ENCODE peak calls at places on chromosomes 2 and 18, in five cellular contexts. One of them, this sample, is unnamed.

GRCh38 chr2:132521321-132521720 is 104.7 kb downstream of the GPR39 start:
- DNase-seq in lower leg skin: no peak
- DNase-seq in A549: no peak
- DNase-seq in HCT116: no peak
- DNase-seq in colonic mucosa: no peak
- DNase-seq in this sample: no peak

GRCh38 chr2:188244383-188244782 is 47.3 kb upstream of the GULP1 start:
- DNase-seq in lower leg skin: no peak
- DNase-seq in A549: peak
- DNase-seq in HCT116: no peak
- DNase-seq in colonic mucosa: no peak
- DNase-seq in this sample: no peak

GRCh38 chr2:238878051-238878735 is 30.3 kb downstream of the TWIST2 start:
- DNase-seq in lower leg skin: no peak
- DNase-seq in A549: no peak
- DNase-seq in HCT116: no peak
- DNase-seq in colonic mucosa: no peak
- DNase-seq in this sample: no peak

GRCh38 chr2:6975988-6976387 is 58.8 kb downstream of the RNF144A start:
- DNase-seq in lower leg skin: no peak
- DNase-seq in A549: peak
- DNase-seq in HCT116: peak
- DNase-seq in colonic mucosa: no peak
- DNase-seq in this sample: no peak

GRCh38 chr18:69330345-69330744 is 70.3 kb upstream of the DOK6 start:
- DNase-seq in lower leg skin: no peak
- DNase-seq in A549: no peak
- DNase-seq in HCT116: no peak
- DNase-seq in colonic mucosa: no peak
- DNase-seq in this sample: no peak

GRCh38 chr2:227815066-227815465 is 1.4 kb downstream of the CCL20 start:
- DNase-seq in lower leg skin: no peak
- DNase-seq in A549: no peak
- DNase-seq in HCT116: no peak
- DNase-seq in colonic mucosa: no peak
- DNase-seq in this sample: no peak

GRCh38 chr2:66569321-66569851 is 134.5 kb downstream of the MEIS1 start:
- DNase-seq in lower leg skin: no peak
- DNase-seq in A549: no peak
- DNase-seq in HCT116: no peak
- DNase-seq in colonic mucosa: no peak
- DNase-seq in this sample: peak

GRCh38 chr2:44360749-44361329 is 455 bp downstream of the PREPL start:
- DNase-seq in lower leg skin: no peak
- DNase-seq in A549: no peak
- DNase-seq in HCT116: no peak
- DNase-seq in colonic mucosa: peak
- DNase-seq in this sample: peak

DNA sequence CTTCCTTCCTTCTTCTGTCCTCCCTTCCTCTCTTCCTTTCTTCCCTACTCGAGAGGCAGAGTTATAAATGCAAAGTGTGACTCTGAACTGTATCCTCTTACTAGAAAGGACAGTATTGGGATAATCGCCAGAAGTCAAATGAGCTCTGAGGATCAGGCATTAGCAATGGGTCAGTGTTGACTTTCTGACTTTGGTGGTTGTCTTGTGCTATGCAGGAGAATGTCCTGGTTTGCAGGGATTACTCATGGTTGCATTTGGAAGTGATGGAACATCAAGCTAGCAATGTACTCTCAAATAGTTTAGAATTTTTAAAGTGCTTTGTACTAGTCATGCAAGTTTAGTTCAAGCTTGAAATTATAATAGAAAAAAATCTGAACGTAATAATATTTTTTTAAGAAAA is 115.6 kb downstream of the TXNL1 start:
- DNase-seq in lower leg skin: no peak
- DNase-seq in A549: no peak
- DNase-seq in HCT116: no peak
- DNase-seq in colonic mucosa: no peak
- DNase-seq in this sample: no peak
- TF ChIP-seq CTCF in lower leg skin: no peak
- TF ChIP-seq CTCF in A549: no peak
- TF ChIP-seq CTCF in HCT116: no peak
- TF ChIP-seq CTCF in colonic mucosa: no peak
- TF ChIP-seq CTCF in this sample: no peak

DNA sequence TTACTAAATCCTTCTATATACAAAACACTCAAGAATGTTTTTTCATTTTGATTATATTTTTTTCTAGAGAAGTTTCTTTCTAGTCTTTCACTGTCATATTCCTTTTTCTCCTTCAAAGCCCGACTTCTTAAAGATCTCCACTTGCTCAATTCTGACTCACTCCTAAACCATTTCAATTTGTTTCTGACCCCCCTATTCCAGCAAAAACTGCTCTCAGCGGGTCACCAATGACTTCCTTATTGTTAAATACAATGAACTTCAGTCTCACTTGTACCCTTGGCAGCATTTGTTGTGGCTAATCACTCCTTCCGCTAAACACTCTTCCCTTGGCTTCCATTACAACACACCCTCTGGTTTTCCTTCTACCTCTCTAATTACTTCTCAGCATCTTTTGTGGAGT is 111.1 kb upstream of the RBBP8 start:
- DNase-seq in lower leg skin: no peak
- DNase-seq in A549: no peak
- DNase-seq in HCT116: peak
- DNase-seq in colonic mucosa: peak
- DNase-seq in this sample: no peak
- H3K4me3 ChIP-seq in lower leg skin: no peak
- H3K4me3 ChIP-seq in A549: no peak
- H3K4me3 ChIP-seq in HCT116: peak
- H3K4me3 ChIP-seq in colonic mucosa: no peak
- H3K4me3 ChIP-seq in this sample: no peak

GRCh38 chr2:102806250-102806837 is 44.5 kb downstream of the TMEM182 start:
- DNase-seq in lower leg skin: peak
- DNase-seq in A549: peak
- DNase-seq in HCT116: peak
- DNase-seq in colonic mucosa: peak
- DNase-seq in this sample: peak
- TF ChIP-seq CTCF in lower leg skin: no peak
- TF ChIP-seq CTCF in A549: peak
- TF ChIP-seq CTCF in HCT116: peak
- TF ChIP-seq CTCF in colonic mucosa: peak
- TF ChIP-seq CTCF in this sample: peak

GRCh38 chr2:216554286-216554685 is 55.6 kb downstream of the RPL37A start:
- DNase-seq in lower leg skin: no peak
- DNase-seq in A549: no peak
- DNase-seq in HCT116: no peak
- DNase-seq in colonic mucosa: no peak
- DNase-seq in this sample: no peak
- H3K4me3 ChIP-seq in lower leg skin: no peak
- H3K4me3 ChIP-seq in A549: no peak
- H3K4me3 ChIP-seq in HCT116: no peak
- H3K4me3 ChIP-seq in colonic mucosa: no peak
- H3K4me3 ChIP-seq in this sample: no peak

DNA sequence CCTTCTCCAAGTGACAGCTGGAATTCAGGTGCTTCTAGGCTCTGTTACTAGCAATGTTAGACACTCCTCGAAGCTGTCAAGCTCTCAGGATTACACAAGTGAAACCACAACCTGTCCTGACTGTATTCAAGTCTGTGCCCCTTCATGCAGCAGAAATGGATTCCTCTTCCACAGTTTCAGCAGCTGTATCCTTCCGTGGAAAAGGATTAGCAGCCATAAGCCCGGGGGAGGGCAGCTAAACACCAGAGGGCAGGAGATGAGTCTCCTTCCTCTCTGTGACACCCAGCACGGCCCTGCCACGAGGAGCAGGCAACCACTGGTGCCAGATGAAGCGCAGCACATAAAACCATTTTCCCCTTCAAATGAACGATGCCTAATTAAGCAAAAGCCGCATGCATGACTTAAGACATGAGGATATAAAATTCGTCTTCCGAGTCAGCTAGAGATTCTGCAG is 1.2 kb downstream of the ST3GAL5 start:
- DNase-seq in lower leg skin: peak
- DNase-seq in A549: peak
- DNase-seq in HCT116: no peak
- DNase-seq in colonic mucosa: peak
- DNase-seq in this sample: peak
- TF ChIP-seq CTCF in lower leg skin: no peak
- TF ChIP-seq CTCF in A549: peak
- TF ChIP-seq CTCF in HCT116: no peak
- TF ChIP-seq CTCF in colonic mucosa: no peak
- TF ChIP-seq CTCF in this sample: no peak

DNA sequence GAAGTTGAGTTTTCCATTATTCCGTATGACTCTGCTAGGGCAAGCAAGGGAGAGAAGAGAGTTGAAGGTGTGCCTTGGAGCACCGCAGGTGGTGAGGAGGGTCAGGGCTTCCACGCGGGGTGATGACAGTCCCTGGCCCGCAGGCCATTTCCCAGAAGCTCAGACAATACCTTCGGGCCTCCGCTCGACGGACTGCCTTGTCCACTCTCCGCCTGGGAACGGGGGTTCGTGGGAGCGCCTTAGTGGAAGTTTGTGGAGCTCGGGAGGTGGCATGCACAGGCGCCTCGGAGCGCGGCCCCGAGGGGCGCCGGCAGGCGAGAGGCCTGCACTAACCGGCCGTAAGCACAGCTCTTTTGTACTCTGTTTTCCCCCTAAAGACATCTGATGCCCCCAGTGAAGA is 69.8 kb downstream of the ARHGEF33 start:
- DNase-seq in lower leg skin: no peak
- DNase-seq in A549: no peak
- DNase-seq in HCT116: no peak
- DNase-seq in colonic mucosa: no peak
- DNase-seq in this sample: no peak
- H3K4me3 ChIP-seq in lower leg skin: no peak
- H3K4me3 ChIP-seq in A549: no peak
- H3K4me3 ChIP-seq in HCT116: no peak
- H3K4me3 ChIP-seq in colonic mucosa: no peak
- H3K4me3 ChIP-seq in this sample: no peak

This sample was measured in BE2C.